ENCODE peak calls at places on chromosome 10, in seven cellular contexts. X is pancreas, A is spleen, Q is left ventricle myocardium inferior, W is adrenal gland, G is GM23338, B is tibial nerve. E is an unnamed sample.

GRCh38 chr10:32056136-32057040 is at the start of gene KIF5B:
- DNase-seq in W (peak; percentile 89), Q (peak; percentile 91), G (peak; percentile 88), A (peak; percentile 96), X (peak; percentile 89), B (peak; percentile 72), E (peak; percentile 93)

GRCh38 chr10:133309111-133309719 is 501 bp downstream of the ZNF511 start:
- DNase-seq in X (peak; percentile 98), W (peak; percentile 97), Q (peak; percentile 94), G (peak; percentile 90), A (peak; percentile 98), B (peak; percentile 87), E (peak; percentile 95)

GRCh38 chr10:43249151-43249961 is 17.5 kb downstream of the RASGEF1A start:
- DNase-seq in Q (peak; percentile 14), G (no peak), A (peak; percentile 69), W (peak; percentile 8), X (peak; percentile 2), B (no peak), E (peak; percentile 29)

GRCh38 chr10:72763201-72763600 is 71.3 kb downstream of the MCU start:
- DNase-seq in G (no peak), W (no peak), B (no peak), X (no peak), Q (no peak), A (no peak), E (no peak)

GRCh38 chr10:88886557-88886956 is 6.5 kb downstream of the STAMBPL1 start:
- DNase-seq in G (no peak), B (no peak), A (no peak), W (no peak), X (no peak), Q (no peak), E (no peak)

GRCh38 chr10:126179637-126180036 is 208.6 kb downstream of the ADAM12 start:
- DNase-seq in Q (no peak), A (no peak), X (no peak), G (no peak), W (no peak), B (no peak), E (no peak)

GRCh38 chr10:90274721-90275468 is 573.5 kb downstream of the KIF20B start:
- DNase-seq in A (no peak), Q (no peak), X (no peak), G (no peak), B (no peak), W (no peak), E (no peak)

GRCh38 chr10:33331020-33331557 is 3.4 kb downstream of the NRP1 start:
- DNase-seq in B (no peak), G (no peak), Q (no peak), A (no peak), X (no peak), W (no peak), E (no peak)

GRCh38 chr10:112721080-112721698 is 228.9 kb upstream of the TCF7L2 start:
- DNase-seq in X (peak; percentile 23), Q (no peak), B (peak; percentile 69), W (peak; percentile 29), A (no peak), G (peak; percentile 72), E (no peak)

GRCh38 chr10:1774796-1775195 is 37.5 kb upstream of the ADARB2 start:
- DNase-seq in A (no peak), X (no peak), B (no peak), Q (no peak), G (peak; percentile 74), W (no peak), E (no peak)

GRCh38 chr10:128499956-128500355 is 373.7 kb upstream of the MKI67 start:
- DNase-seq in B (no peak), W (no peak), Q (no peak), A (no peak), G (no peak), X (no peak), E (no peak)

GRCh38 chr10:16847644-16848043 is 30.4 kb upstream of the RSU1 start:
- DNase-seq in B (no peak), Q (no peak), G (no peak), W (no peak), A (no peak), X (no peak), E (no peak)

GRCh38 chr10:91887075-91887899 is 22.0 kb downstream of the FGFBP3 start:
- DNase-seq in G (peak; percentile 97), Q (no peak), X (no peak), W (peak; percentile 33), A (peak; percentile 78), B (peak; percentile 41), E (no peak)

GRCh38 chr10:7354330-7355047 is 56.3 kb downstream of the SFMBT2 start:
- DNase-seq in X (no peak), B (no peak), A (no peak), G (no peak), Q (no peak), W (no peak), E (no peak)

GRCh38 chr10:90440870-90441269 is 417.0 kb downstream of the HTR7 start:
- DNase-seq in A (no peak), B (no peak), X (no peak), W (no peak), G (no peak), Q (no peak), E (no peak)

GRCh38 chr10:21052709-21053104 is 155.6 kb upstream of the NEBL start:
- DNase-seq in Q (no peak), B (no peak), X (no peak), A (no peak), G (no peak), W (no peak), E (no peak)

GRCh38 chr10:61750943-61751471 is 88.3 kb downstream of the CABCOCO1 start:
- DNase-seq in Q (peak; percentile 27), W (peak; percentile 78), G (peak; percentile 79), B (peak; percentile 49), A (peak; percentile 86), X (peak; percentile 80), E (peak; percentile 75)

GRCh38 chr10:43980715-43981114 is 332.0 kb upstream of the ZNF32 start:
- DNase-seq in X (no peak), B (no peak), W (no peak), G (no peak), A (no peak), Q (no peak), E (no peak)

GRCh38 chr10:86817246-86817645 is 60.8 kb downstream of the BMPR1A start:
- DNase-seq in Q (no peak), A (no peak), W (no peak), B (no peak), X (no peak), G (no peak), E (no peak)

GRCh38 chr10:46310143-46310514 is 23.3 kb downstream of the ANTXRL start:
- DNase-seq in Q (no peak), W (no peak), G (no peak), A (no peak), X (no peak), B (no peak), E (no peak)

GRCh38 chr10:68327889-68328786 is 3.7 kb upstream of the HNRNPH3 start:
- DNase-seq in Q (no peak), W (peak; percentile 26), B (peak; percentile 61), G (peak; percentile 67), X (no peak), A (no peak), E (no peak)

GRCh38 chr10:127920319-127921074 is 13.6 kb downstream of the PTPRE start:
- DNase-seq in G (no peak), B (no peak), W (peak; percentile 9), X (no peak), A (no peak), Q (no peak), E (no peak)

GRCh38 chr10:121179006-121179405 is 327.8 kb downstream of the WDR11 start:
- DNase-seq in A (no peak), W (no peak), G (no peak), B (no peak), Q (no peak), X (no peak), E (no peak)
- TF ChIP-seq CTCF in A (no peak), W (no peak), G (no peak), B (no peak), Q (no peak), X (no peak), E (no peak)

DNA sequence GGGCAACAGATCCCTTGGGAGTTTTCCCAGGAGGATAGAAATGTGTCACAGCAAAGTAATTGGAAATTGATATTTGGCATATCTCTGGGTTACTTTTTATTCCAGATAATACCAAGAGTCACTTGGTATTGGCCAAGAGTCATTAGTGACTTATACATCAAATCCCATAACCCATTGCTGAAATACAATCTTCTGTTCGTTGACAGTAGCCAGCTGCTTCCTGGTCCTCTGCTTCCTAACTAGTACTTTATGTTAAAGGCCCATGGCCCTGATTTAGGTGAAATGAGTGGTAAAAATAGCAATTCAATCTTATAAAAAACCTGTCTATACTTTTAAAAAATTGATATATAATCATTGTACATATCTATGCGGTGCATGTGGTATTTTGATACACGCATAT is 922.9 kb downstream of the LRMDA start:
- DNase-seq in X (no peak), A (no peak), B (no peak), G (no peak), Q (no peak), W (no peak), E (no peak)
- H3K27ac ChIP-seq in X (no peak overlapping the region), A (no peak overlapping the region), B (no peak overlapping the region), G (no peak overlapping the region), Q (no peak overlapping the region), W (no peak overlapping the region), E (no peak overlapping the region)

DNA sequence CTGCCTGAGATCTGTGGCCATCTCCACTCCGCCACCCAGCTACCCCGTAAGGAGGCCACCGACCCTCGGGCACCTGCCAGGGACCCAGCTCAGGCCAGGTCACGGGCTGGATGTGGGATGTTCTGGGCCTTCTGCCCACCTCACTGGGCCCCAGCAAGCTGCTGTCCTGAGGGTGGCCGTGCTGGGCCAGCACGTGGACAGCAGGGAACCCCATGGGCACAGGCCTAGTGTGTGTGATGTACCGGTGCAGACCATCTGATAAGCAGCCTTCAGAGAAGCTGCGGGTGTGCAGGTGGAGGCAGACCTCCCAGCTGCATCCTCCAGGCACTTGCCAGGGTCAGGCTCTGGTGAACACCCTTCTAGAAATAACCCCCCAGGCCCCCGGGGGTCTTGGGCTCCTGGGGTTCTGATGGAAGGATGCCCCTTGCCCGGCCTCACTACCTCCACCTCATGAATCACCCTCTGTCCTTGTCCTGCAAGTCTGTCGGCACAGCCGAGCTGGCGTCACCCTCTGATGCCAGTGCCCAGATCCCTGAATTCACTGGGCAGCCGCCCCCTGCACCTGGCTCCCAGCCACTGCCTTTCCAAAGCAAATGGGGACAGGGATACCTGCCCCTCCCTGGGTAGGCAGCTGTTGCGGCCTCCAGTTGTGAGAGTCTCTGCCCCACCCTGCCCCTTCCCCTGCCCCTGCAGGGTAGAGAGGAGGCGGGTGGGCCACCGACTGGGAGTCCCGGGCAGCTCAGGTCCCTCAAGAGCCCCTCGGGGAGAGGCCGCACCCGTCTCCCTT is 139.8 kb downstream of the FAM53B start:
- DNase-seq in B (no peak), G (no peak), W (peak; percentile 58), A (peak; percentile 80), Q (peak; percentile 5), X (no peak), E (no peak)
- H3K4me1 ChIP-seq in B (peaks cover 30% of the 10 kb centered on the region), G (no peaks in the 10 kb centered on the region), W (peaks cover 8% of the 10 kb centered on the region), A (peaks cover 3% of the 10 kb centered on the region), Q (no peaks in the 10 kb centered on the region), X (no peaks in the 10 kb centered on the region), E (no peaks in the 10 kb centered on the region)

DNA sequence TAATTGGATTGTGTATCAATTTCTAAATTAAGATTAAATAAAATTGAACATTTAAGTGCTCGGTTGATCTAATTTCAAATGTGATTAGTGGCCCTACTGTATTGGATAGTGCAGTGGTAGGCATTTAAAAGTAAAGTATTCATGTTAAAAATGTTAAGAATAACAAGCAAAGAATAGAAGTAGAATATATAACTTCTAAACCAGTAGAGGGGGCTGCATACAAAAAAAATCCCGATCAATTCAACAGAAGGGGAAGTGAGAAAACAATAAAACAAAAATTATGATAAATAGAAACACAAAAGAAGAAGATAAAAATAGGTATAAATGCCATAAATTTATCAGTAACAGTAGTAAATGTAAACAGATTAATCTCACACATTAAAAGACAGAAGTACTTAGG is 24.9 kb upstream of the WDFY4 start:
- DNase-seq in W (no peak), Q (no peak), X (no peak), B (no peak), G (peak; percentile 46), A (no peak), E (no peak)
- TF ChIP-seq CTCF in W (no peak), Q (peak; percentile 32), X (no peak), B (peak; percentile 24), G (no peak), A (peak; percentile 36), E (peak; percentile 12)

E was measured in lower lobe of right lung.